ENCODE peak calls at places on chromosomes 13 and 19, in five cellular contexts. B is ELR, M is left cardiac atrium, C is EL, N is mucosa of descending colon. G is an unnamed sample.

GRCh38 chr13:110546933-110547332 is 14.6 kb downstream of the RAB20 start:
- DNase-seq in B (peak; percentile 95), M (peak; percentile 93), C (peak; percentile 82), N (peak; percentile 86), G (no peak)

GRCh38 chr19:42352216-42352892 is 26.9 kb downstream of the MEGF8 start:
- DNase-seq in B (peak; percentile 19), M (no peak), C (no peak), N (no peak), G (no peak)

GRCh38 chr19:55216461-55217198 is 7.3 kb upstream of the PTPRH start:
- DNase-seq in B (peak; percentile 100), M (peak; percentile 86), C (peak; percentile 99), N (peak; percentile 88), G (no peak)

GRCh38 chr19:3699741-3700241 is 477 bp downstream of the PIP5K1C start:
- DNase-seq in B (no peak), M (no peak), C (no peak), N (no peak), G (no peak)

GRCh38 chr13:68784275-68784674 is 1323.4 kb upstream of the ATXN8OS start:
- DNase-seq in B (no peak), M (no peak), C (no peak), N (no peak), G (no peak)

GRCh38 chr19:43562211-43562697 is 13.1 kb downstream of the XRCC1 start:
- DNase-seq in B (no peak), M (no peak), C (no peak), N (no peak), G (no peak)

GRCh38 chr13:94312511-94313191 is 166.8 kb downstream of the DCT start:
- DNase-seq in B (no peak), M (no peak), C (no peak), N (no peak), G (no peak)

GRCh38 chr19:19259741-19260140 is 13.4 kb downstream of the TM6SF2 start:
- DNase-seq in B (peak; percentile 68), M (no peak), C (peak; percentile 31), N (no peak), G (no peak)

GRCh38 chr19:7500811-7501450 is 12.1 kb upstream of the PEX11G start:
- DNase-seq in B (peak; percentile 55), M (peak; percentile 61), C (peak; percentile 62), N (peak; percentile 87), G (no peak)

GRCh38 chr19:34639491-34640085 is 37.4 kb downstream of the SCGB2B2 start:
- DNase-seq in B (peak; percentile 75), M (peak; percentile 48), C (peak; percentile 62), N (no peak), G (peak; percentile 16)

G was measured in NK-92 treated with Interleukin-12 subunit alpha and Interleukin-12 subunit beta, amount 100 ng/mL, for 24 hours.